ENCODE peak calls at places on chromosomes 16 and 17, in four cellular contexts. K is activated CD4-positive, alpha-beta T cell treated with anti-CD3 and anti-CD28 coated beads, Interleukin-2, amount 50 U/mL, for 48 hours; N is activated naive CD8-positive, alpha-beta T cell treated with anti-CD3 and anti-CD28 coated beads, Interleukin-2, amount 50 U/mL, for 24 hours; V is CD8-positive, alpha-beta T cell. Q is an unnamed sample.
A peak's percentile ranks its signal among the peaks of the same experiment; 100 is the strongest.

GRCh38 chr16:54482892-54483574 is 196.4 kb upstream of the IRX3 start:
- DNase-seq in V (no peak), N (no peak), K (no peak), Q (no peak)

GRCh38 chr16:57007530-57007929 is 18.2 kb downstream of the NLRC5 start:
- DNase-seq in K (no peak), N (no peak), V (no peak), Q (no peak)

GRCh38 chr17:66750756-66751543 is 84.0 kb upstream of the CACNG5 start:
- DNase-seq in K (no peak), V (no peak), N (no peak), Q (no peak)

GRCh38 chr17:21239680-21240374 is 13.4 kb downstream of the NATD1 start:
- DNase-seq in N (no peak), V (no peak), K (no peak), Q (no peak)

GRCh38 chr16:72768611-72769010 is 279.3 kb downstream of the ZFHX3 start:
- DNase-seq in N (no peak), V (no peak), K (no peak), Q (no peak)

GRCh38 chr16:635573-636205 is 416 bp downstream of the METTL26 start:
- DNase-seq in V (no peak), N (no peak), K (peak; percentile 29), Q (no peak)

GRCh38 chr17:73369126-73369525 is 57.3 kb upstream of the CDC42EP4 start:
- DNase-seq in K (no peak), V (no peak), N (no peak), Q (no peak)

GRCh38 chr16:20344630-20345029 is 7.9 kb downstream of the UMOD start:
- DNase-seq in V (no peak), K (no peak), N (no peak), Q (no peak)

GRCh38 chr16:71626858-71627213 is 852 bp downstream of the MARVELD3 start:
- DNase-seq in N (peak; percentile 4), K (no peak), V (no peak), Q (no peak)

GRCh38 chr17:18066866-18067265 is 20.9 kb upstream of the DRG2 start:
- DNase-seq in K (no peak), N (no peak), V (no peak), Q (no peak)

GRCh38 chr17:65690626-65691310 is 129.3 kb upstream of the AXIN2 start:
- DNase-seq in K (no peak), N (no peak), V (no peak), Q (no peak)

GRCh38 chr16:89026121-89026612 is 49.2 kb upstream of the CBFA2T3 start:
- DNase-seq in N (peak; percentile 50), K (peak; percentile 42), V (peak; percentile 60), Q (peak; percentile 17)

GRCh38 chr16:57479422-57480126 is 6.7 kb downstream of the DOK4 start:
- DNase-seq in N (no peak), V (no peak), K (no peak), Q (no peak)

GRCh38 chr17:50640701-50641338 is 6.1 kb downstream of the ABCC3 start:
- DNase-seq in K (no peak), N (no peak), V (no peak), Q (no peak)

GRCh38 chr16:78628526-78628925 is 529.1 kb downstream of the WWOX start:
- DNase-seq in V (no peak), K (no peak), N (no peak), Q (no peak)

GRCh38 chr17:45086346-45086745 is 25.2 kb downstream of the NMT1 start:
- DNase-seq in N (no peak), K (no peak), V (no peak), Q (no peak)

GRCh38 chr16:50235581-50235980 is 30.8 kb upstream of the ADCY7 start:
- DNase-seq in V (no peak), K (no peak), N (no peak), Q (no peak)

GRCh38 chr17:32483451-32484019 is 3.3 kb upstream of the CDK5R1 start:
- DNase-seq in K (peak; percentile 20), N (no peak), V (peak; percentile 56), Q (peak; percentile 34)

GRCh38 chr16:72013389-72013788 is 4.8 kb downstream of the DHODH start:
- DNase-seq in N (peak; percentile 22), K (peak; percentile 11), V (no peak), Q (no peak)